ENCODE peak calls at places on chromosomes 13 and 19, in nine cellular contexts. One of them, this sample, is unnamed.

GRCh38 chr13:51590966-51591627 is 6.8 kb downstream of the WDFY2 start:
- DNase-seq in Jurkat, Clone E6-1: no peak
- DNase-seq in heart left ventricle: peak
- DNase-seq in transverse colon: no peak
- DNase-seq in CD8-positive, alpha-beta T cell: no peak
- DNase-seq in stimulated activated CD4-positive, alpha-beta T cell treated with anti-CD3 and anti-CD28 coated beads, Interleukin-4, amount 100 ng/mL, for 1 hour: no peak
- DNase-seq in lower leg skin: no peak
- DNase-seq in left cardiac atrium: peak
- DNase-seq in H9: no peak
- DNase-seq in this sample: no peak

GRCh38 chr13:112959701-112960542 is 9.1 kb upstream of the MCF2L start:
- DNase-seq in Jurkat, Clone E6-1: no peak
- DNase-seq in heart left ventricle: no peak
- DNase-seq in transverse colon: no peak
- DNase-seq in CD8-positive, alpha-beta T cell: no peak
- DNase-seq in stimulated activated CD4-positive, alpha-beta T cell treated with anti-CD3 and anti-CD28 coated beads, Interleukin-4, amount 100 ng/mL, for 1 hour: no peak
- DNase-seq in lower leg skin: peak
- DNase-seq in left cardiac atrium: no peak
- DNase-seq in H9: no peak
- DNase-seq in this sample: no peak

GRCh38 chr13:24540236-24541126 is 27.9 kb upstream of the PARP4 start:
- DNase-seq in Jurkat, Clone E6-1: no peak
- DNase-seq in heart left ventricle: no peak
- DNase-seq in transverse colon: no peak
- DNase-seq in CD8-positive, alpha-beta T cell: no peak
- DNase-seq in stimulated activated CD4-positive, alpha-beta T cell treated with anti-CD3 and anti-CD28 coated beads, Interleukin-4, amount 100 ng/mL, for 1 hour: no peak
- DNase-seq in lower leg skin: no peak
- DNase-seq in left cardiac atrium: no peak
- DNase-seq in H9: peak
- DNase-seq in this sample: no peak

GRCh38 chr19:49701271-49701786 is 10.4 kb downstream of the CPT1C start:
- DNase-seq in Jurkat, Clone E6-1: no peak
- DNase-seq in heart left ventricle: no peak
- DNase-seq in transverse colon: no peak
- DNase-seq in CD8-positive, alpha-beta T cell: no peak
- DNase-seq in stimulated activated CD4-positive, alpha-beta T cell treated with anti-CD3 and anti-CD28 coated beads, Interleukin-4, amount 100 ng/mL, for 1 hour: no peak
- DNase-seq in lower leg skin: no peak
- DNase-seq in left cardiac atrium: no peak
- DNase-seq in H9: peak
- DNase-seq in this sample: no peak

GRCh38 chr13:39263033-39263432 is 224.8 kb downstream of the NHLRC3 start:
- DNase-seq in Jurkat, Clone E6-1: peak
- DNase-seq in heart left ventricle: peak
- DNase-seq in transverse colon: peak
- DNase-seq in CD8-positive, alpha-beta T cell: no peak
- DNase-seq in stimulated activated CD4-positive, alpha-beta T cell treated with anti-CD3 and anti-CD28 coated beads, Interleukin-4, amount 100 ng/mL, for 1 hour: peak
- DNase-seq in lower leg skin: no peak
- DNase-seq in left cardiac atrium: peak
- DNase-seq in H9: peak
- DNase-seq in this sample: no peak

GRCh38 chr13:113457510-113457909 is 4.2 kb upstream of the ADPRHL1 start:
- DNase-seq in Jurkat, Clone E6-1: no peak
- DNase-seq in heart left ventricle: no peak
- DNase-seq in transverse colon: no peak
- DNase-seq in CD8-positive, alpha-beta T cell: no peak
- DNase-seq in stimulated activated CD4-positive, alpha-beta T cell treated with anti-CD3 and anti-CD28 coated beads, Interleukin-4, amount 100 ng/mL, for 1 hour: no peak
- DNase-seq in lower leg skin: peak
- DNase-seq in left cardiac atrium: no peak
- DNase-seq in H9: no peak
- DNase-seq in this sample: no peak

GRCh38 chr19:4229179-4229931 is at the start of gene EBI3:
- DNase-seq in Jurkat, Clone E6-1: no peak
- DNase-seq in heart left ventricle: no peak
- DNase-seq in transverse colon: peak
- DNase-seq in CD8-positive, alpha-beta T cell: no peak
- DNase-seq in stimulated activated CD4-positive, alpha-beta T cell treated with anti-CD3 and anti-CD28 coated beads, Interleukin-4, amount 100 ng/mL, for 1 hour: peak
- DNase-seq in lower leg skin: peak
- DNase-seq in left cardiac atrium: no peak
- DNase-seq in H9: peak
- DNase-seq in this sample: no peak

GRCh38 chr19:31626941-31627340 is 277.7 kb upstream of the TSHZ3 start:
- DNase-seq in Jurkat, Clone E6-1: no peak
- DNase-seq in heart left ventricle: no peak
- DNase-seq in transverse colon: no peak
- DNase-seq in CD8-positive, alpha-beta T cell: no peak
- DNase-seq in stimulated activated CD4-positive, alpha-beta T cell treated with anti-CD3 and anti-CD28 coated beads, Interleukin-4, amount 100 ng/mL, for 1 hour: no peak
- DNase-seq in lower leg skin: peak
- DNase-seq in left cardiac atrium: no peak
- DNase-seq in H9: no peak
- DNase-seq in this sample: no peak

GRCh38 chr13:69903081-69903480 is 204.5 kb upstream of the ATXN8OS start:
- DNase-seq in Jurkat, Clone E6-1: no peak
- DNase-seq in heart left ventricle: no peak
- DNase-seq in transverse colon: no peak
- DNase-seq in CD8-positive, alpha-beta T cell: no peak
- DNase-seq in stimulated activated CD4-positive, alpha-beta T cell treated with anti-CD3 and anti-CD28 coated beads, Interleukin-4, amount 100 ng/mL, for 1 hour: no peak
- DNase-seq in lower leg skin: no peak
- DNase-seq in left cardiac atrium: no peak
- DNase-seq in H9: no peak
- DNase-seq in this sample: no peak

GRCh38 chr19:52963229-52963760 is 614 bp upstream of the ZNF816 start:
- DNase-seq in Jurkat, Clone E6-1: no peak
- DNase-seq in heart left ventricle: no peak
- DNase-seq in transverse colon: peak
- DNase-seq in CD8-positive, alpha-beta T cell: no peak
- DNase-seq in stimulated activated CD4-positive, alpha-beta T cell treated with anti-CD3 and anti-CD28 coated beads, Interleukin-4, amount 100 ng/mL, for 1 hour: peak
- DNase-seq in lower leg skin: peak
- DNase-seq in left cardiac atrium: peak
- DNase-seq in H9: peak
- DNase-seq in this sample: no peak

GRCh38 chr13:98344392-98344791 is 167.3 kb upstream of the RNF113B start:
- DNase-seq in Jurkat, Clone E6-1: no peak
- DNase-seq in heart left ventricle: no peak
- DNase-seq in transverse colon: no peak
- DNase-seq in CD8-positive, alpha-beta T cell: no peak
- DNase-seq in stimulated activated CD4-positive, alpha-beta T cell treated with anti-CD3 and anti-CD28 coated beads, Interleukin-4, amount 100 ng/mL, for 1 hour: no peak
- DNase-seq in lower leg skin: peak
- DNase-seq in left cardiac atrium: no peak
- DNase-seq in H9: no peak
- DNase-seq in this sample: no peak

GRCh38 chr13:44031555-44031954 is 151.9 kb downstream of the LACC1 start:
- DNase-seq in Jurkat, Clone E6-1: no peak
- DNase-seq in heart left ventricle: no peak
- DNase-seq in transverse colon: no peak
- DNase-seq in CD8-positive, alpha-beta T cell: no peak
- DNase-seq in stimulated activated CD4-positive, alpha-beta T cell treated with anti-CD3 and anti-CD28 coated beads, Interleukin-4, amount 100 ng/mL, for 1 hour: no peak
- DNase-seq in lower leg skin: no peak
- DNase-seq in left cardiac atrium: no peak
- DNase-seq in H9: peak
- DNase-seq in this sample: no peak

GRCh38 chr19:3142292-3142670 is 6.4 kb downstream of the GNA15 start:
- DNase-seq in Jurkat, Clone E6-1: no peak
- DNase-seq in heart left ventricle: no peak
- DNase-seq in transverse colon: no peak
- DNase-seq in CD8-positive, alpha-beta T cell: no peak
- DNase-seq in stimulated activated CD4-positive, alpha-beta T cell treated with anti-CD3 and anti-CD28 coated beads, Interleukin-4, amount 100 ng/mL, for 1 hour: peak
- DNase-seq in lower leg skin: no peak
- DNase-seq in left cardiac atrium: no peak
- DNase-seq in H9: no peak
- DNase-seq in this sample: no peak

GRCh38 chr13:24165746-24166145 is 5.2 kb downstream of the SPATA13 start:
- DNase-seq in Jurkat, Clone E6-1: no peak
- DNase-seq in heart left ventricle: no peak
- DNase-seq in transverse colon: no peak
- DNase-seq in CD8-positive, alpha-beta T cell: no peak
- DNase-seq in stimulated activated CD4-positive, alpha-beta T cell treated with anti-CD3 and anti-CD28 coated beads, Interleukin-4, amount 100 ng/mL, for 1 hour: no peak
- DNase-seq in lower leg skin: no peak
- DNase-seq in left cardiac atrium: no peak
- DNase-seq in H9: no peak
- DNase-seq in this sample: no peak

GRCh38 chr13:59776924-59777690 is 386.6 kb downstream of the DIAPH3 start:
- DNase-seq in Jurkat, Clone E6-1: no peak
- DNase-seq in heart left ventricle: no peak
- DNase-seq in transverse colon: no peak
- DNase-seq in CD8-positive, alpha-beta T cell: no peak
- DNase-seq in stimulated activated CD4-positive, alpha-beta T cell treated with anti-CD3 and anti-CD28 coated beads, Interleukin-4, amount 100 ng/mL, for 1 hour: no peak
- DNase-seq in lower leg skin: no peak
- DNase-seq in left cardiac atrium: no peak
- DNase-seq in H9: no peak
- DNase-seq in this sample: no peak

GRCh38 chr19:39031368-39032163 is 783 bp downstream of the FBXO27 start:
- DNase-seq in Jurkat, Clone E6-1: no peak
- DNase-seq in heart left ventricle: peak
- DNase-seq in transverse colon: peak
- DNase-seq in CD8-positive, alpha-beta T cell: peak
- DNase-seq in stimulated activated CD4-positive, alpha-beta T cell treated with anti-CD3 and anti-CD28 coated beads, Interleukin-4, amount 100 ng/mL, for 1 hour: peak
- DNase-seq in lower leg skin: peak
- DNase-seq in left cardiac atrium: peak
- DNase-seq in H9: peak
- DNase-seq in this sample: peak

GRCh38 chr13:30731658-30732390 is 3.5 kb upstream of the ALOX5AP start:
- DNase-seq in Jurkat, Clone E6-1: no peak
- DNase-seq in heart left ventricle: no peak
- DNase-seq in transverse colon: no peak
- DNase-seq in CD8-positive, alpha-beta T cell: no peak
- DNase-seq in stimulated activated CD4-positive, alpha-beta T cell treated with anti-CD3 and anti-CD28 coated beads, Interleukin-4, amount 100 ng/mL, for 1 hour: no peak
- DNase-seq in lower leg skin: no peak
- DNase-seq in left cardiac atrium: no peak
- DNase-seq in H9: no peak
- DNase-seq in this sample: no peak

GRCh38 chr13:45850020-45850613 is 1.4 kb downstream of the SIAH3 start:
- DNase-seq in Jurkat, Clone E6-1: no peak
- DNase-seq in heart left ventricle: no peak
- DNase-seq in transverse colon: no peak
- DNase-seq in CD8-positive, alpha-beta T cell: no peak
- DNase-seq in stimulated activated CD4-positive, alpha-beta T cell treated with anti-CD3 and anti-CD28 coated beads, Interleukin-4, amount 100 ng/mL, for 1 hour: no peak
- DNase-seq in lower leg skin: no peak
- DNase-seq in left cardiac atrium: no peak
- DNase-seq in H9: peak
- DNase-seq in this sample: no peak

GRCh38 chr19:34017024-34017423 is 155.3 kb upstream of the LSM14A start:
- DNase-seq in Jurkat, Clone E6-1: peak
- DNase-seq in heart left ventricle: no peak
- DNase-seq in transverse colon: no peak
- DNase-seq in CD8-positive, alpha-beta T cell: no peak
- DNase-seq in stimulated activated CD4-positive, alpha-beta T cell treated with anti-CD3 and anti-CD28 coated beads, Interleukin-4, amount 100 ng/mL, for 1 hour: no peak
- DNase-seq in lower leg skin: no peak
- DNase-seq in left cardiac atrium: no peak
- DNase-seq in H9: no peak
- DNase-seq in this sample: no peak

GRCh38 chr13:44930907-44931676 is 58.2 kb downstream of the NUFIP1 start:
- DNase-seq in Jurkat, Clone E6-1: no peak
- DNase-seq in heart left ventricle: no peak
- DNase-seq in transverse colon: no peak
- DNase-seq in CD8-positive, alpha-beta T cell: no peak
- DNase-seq in stimulated activated CD4-positive, alpha-beta T cell treated with anti-CD3 and anti-CD28 coated beads, Interleukin-4, amount 100 ng/mL, for 1 hour: no peak
- DNase-seq in lower leg skin: no peak
- DNase-seq in left cardiac atrium: no peak
- DNase-seq in H9: no peak
- DNase-seq in this sample: no peak

GRCh38 chr19:54364775-54365257 is at the start of gene LAIR1:
- DNase-seq in Jurkat, Clone E6-1: peak
- DNase-seq in heart left ventricle: peak
- DNase-seq in transverse colon: peak
- DNase-seq in CD8-positive, alpha-beta T cell: peak
- DNase-seq in stimulated activated CD4-positive, alpha-beta T cell treated with anti-CD3 and anti-CD28 coated beads, Interleukin-4, amount 100 ng/mL, for 1 hour: peak
- DNase-seq in lower leg skin: no peak
- DNase-seq in left cardiac atrium: peak
- DNase-seq in H9: no peak
- DNase-seq in this sample: no peak

GRCh38 chr13:76745246-76746200 is 140.7 kb downstream of the KCTD12 start:
- DNase-seq in Jurkat, Clone E6-1: no peak
- DNase-seq in heart left ventricle: no peak
- DNase-seq in transverse colon: no peak
- DNase-seq in CD8-positive, alpha-beta T cell: no peak
- DNase-seq in stimulated activated CD4-positive, alpha-beta T cell treated with anti-CD3 and anti-CD28 coated beads, Interleukin-4, amount 100 ng/mL, for 1 hour: no peak
- DNase-seq in lower leg skin: no peak
- DNase-seq in left cardiac atrium: no peak
- DNase-seq in H9: no peak
- DNase-seq in this sample: no peak

GRCh38 chr13:52707375-52707774 is 32.2 kb downstream of the CNMD start:
- DNase-seq in Jurkat, Clone E6-1: no peak
- DNase-seq in heart left ventricle: no peak
- DNase-seq in transverse colon: no peak
- DNase-seq in CD8-positive, alpha-beta T cell: no peak
- DNase-seq in stimulated activated CD4-positive, alpha-beta T cell treated with anti-CD3 and anti-CD28 coated beads, Interleukin-4, amount 100 ng/mL, for 1 hour: no peak
- DNase-seq in lower leg skin: no peak
- DNase-seq in left cardiac atrium: no peak
- DNase-seq in H9: no peak
- DNase-seq in this sample: no peak

GRCh38 chr13:81872581-81872980 is 1531.7 kb upstream of the SPRY2 start:
- DNase-seq in Jurkat, Clone E6-1: peak
- DNase-seq in heart left ventricle: no peak
- DNase-seq in transverse colon: no peak
- DNase-seq in CD8-positive, alpha-beta T cell: no peak
- DNase-seq in stimulated activated CD4-positive, alpha-beta T cell treated with anti-CD3 and anti-CD28 coated beads, Interleukin-4, amount 100 ng/mL, for 1 hour: no peak
- DNase-seq in lower leg skin: no peak
- DNase-seq in left cardiac atrium: no peak
- DNase-seq in H9: peak
- DNase-seq in this sample: no peak

GRCh38 chr13:113976711-113977684 is 3.1 kb upstream of the C13orf46 start:
- DNase-seq in Jurkat, Clone E6-1: no peak
- DNase-seq in heart left ventricle: no peak
- DNase-seq in transverse colon: no peak
- DNase-seq in CD8-positive, alpha-beta T cell: no peak
- DNase-seq in stimulated activated CD4-positive, alpha-beta T cell treated with anti-CD3 and anti-CD28 coated beads, Interleukin-4, amount 100 ng/mL, for 1 hour: no peak
- DNase-seq in lower leg skin: no peak
- DNase-seq in left cardiac atrium: peak
- DNase-seq in H9: no peak
- DNase-seq in this sample: no peak

GRCh38 chr13:66329988-66330429 is 900.1 kb downstream of the PCDH9 start:
- DNase-seq in Jurkat, Clone E6-1: no peak
- DNase-seq in heart left ventricle: no peak
- DNase-seq in transverse colon: no peak
- DNase-seq in CD8-positive, alpha-beta T cell: no peak
- DNase-seq in stimulated activated CD4-positive, alpha-beta T cell treated with anti-CD3 and anti-CD28 coated beads, Interleukin-4, amount 100 ng/mL, for 1 hour: no peak
- DNase-seq in lower leg skin: no peak
- DNase-seq in left cardiac atrium: no peak
- DNase-seq in H9: no peak
- DNase-seq in this sample: no peak

GRCh38 chr13:100068532-100068931 is 20.4 kb upstream of the PCCA start:
- DNase-seq in Jurkat, Clone E6-1: no peak
- DNase-seq in heart left ventricle: no peak
- DNase-seq in transverse colon: no peak
- DNase-seq in CD8-positive, alpha-beta T cell: no peak
- DNase-seq in stimulated activated CD4-positive, alpha-beta T cell treated with anti-CD3 and anti-CD28 coated beads, Interleukin-4, amount 100 ng/mL, for 1 hour: no peak
- DNase-seq in lower leg skin: no peak
- DNase-seq in left cardiac atrium: no peak
- DNase-seq in H9: no peak
- DNase-seq in this sample: no peak